ENCODE peak calls at places on chromosomes 13 and 19, in eight cellular contexts. P, E, R, H, G, B, D and A are unnamed samples.

GRCh38 chr13:20825476-20825875 is 51.7 kb upstream of the EEF1AKMT1 start:
- DNase-seq in R (no peak), G (no peak), H (no peak), P (no peak), D (no peak), B (no peak), E (no peak), A (no peak)

GRCh38 chr13:67520886-67521285 is 290.8 kb upstream of the PCDH9 start:
- DNase-seq in B (no peak), R (no peak), D (no peak), P (no peak), G (no peak), E (no peak), H (no peak), A (no peak)

GRCh38 chr13:30114586-30115256 is 192.6 kb downstream of the KATNAL1 start:
- DNase-seq in G (peak; percentile 90), R (peak; percentile 63), E (peak; percentile 96), B (peak; percentile 88), H (peak; percentile 84), D (peak; percentile 95), P (peak; percentile 24), A (peak; percentile 96)

GRCh38 chr13:109336730-109337129 is 449.7 kb downstream of the IRS2 start:
- DNase-seq in D (no peak), B (no peak), H (no peak), R (no peak), P (no peak), E (no peak), G (no peak), A (no peak)

GRCh38 chr13:109715902-109716301 is 70.5 kb downstream of the IRS2 start:
- DNase-seq in D (no peak), G (peak; percentile 51), E (no peak), H (peak; percentile 26), R (no peak), P (no peak), B (no peak), A (no peak)

GRCh38 chr13:48624858-48625257 is 28.9 kb upstream of the CYSLTR2 start:
- DNase-seq in R (no peak), G (no peak), P (no peak), H (no peak), E (no peak), B (no peak), D (no peak), A (no peak)

GRCh38 chr19:46373573-46374359 is 26.9 kb downstream of the PPP5C start:
- DNase-seq in R (no peak), H (no peak), D (peak; percentile 96), G (peak; percentile 69), P (peak; percentile 31), B (peak; percentile 98), E (no peak), A (peak; percentile 96)

GRCh38 chr19:43623889-43624670 is 4.7 kb upstream of the ZNF428 start:
- DNase-seq in G (no peak), B (no peak), E (peak; percentile 33), D (no peak), R (no peak), H (no peak), P (no peak), A (no peak)

GRCh38 chr19:11581740-11582139 is 4.3 kb upstream of the ACP5 start:
- DNase-seq in P (no peak), D (no peak), B (no peak), H (no peak), R (no peak), E (peak; percentile 82), G (no peak), A (no peak)

GRCh38 chr19:42450314-42450934 is 7.7 kb upstream of the CXCL17 start:
- DNase-seq in D (peak; percentile 75), P (no peak), B (peak; percentile 85), G (peak; percentile 70), H (peak; percentile 64), R (peak; percentile 98), E (peak; percentile 91), A (peak; percentile 87)

GRCh38 chr19:8304841-8305621 is 3.1 kb downstream of the CD320 start:
- DNase-seq in B (peak; percentile 49), P (no peak), H (peak; percentile 10), R (no peak), G (no peak), E (peak; percentile 50), D (peak; percentile 66), A (peak; percentile 62)

GRCh38 chr13:22073718-22074117 is 402.8 kb downstream of the FGF9 start:
- DNase-seq in P (no peak), E (no peak), R (no peak), H (no peak), G (no peak), D (no peak), B (no peak), A (no peak)

GRCh38 chr13:99086869-99087129 is 108.9 kb upstream of the DOCK9 start:
- DNase-seq in P (no peak), B (no peak), R (no peak), E (peak; percentile 55), H (no peak), D (peak; percentile 81), G (no peak), A (peak; percentile 61)

GRCh38 chr13:60351816-60352215 is 45.2 kb upstream of the TDRD3 start:
- DNase-seq in R (no peak), E (no peak), D (no peak), B (no peak), H (no peak), P (no peak), G (no peak), A (no peak)

GRCh38 chr13:24181991-24182702 is 21.6 kb downstream of the SPATA13 start:
- DNase-seq in P (no peak), D (no peak), H (no peak), E (no peak), B (no peak), G (no peak), R (peak; percentile 50), A (no peak)

GRCh38 chr13:89726690-89727435 is 1620.6 kb upstream of the MIR17HG start:
- DNase-seq in B (no peak), G (no peak), E (no peak), H (no peak), D (no peak), R (no peak), P (no peak), A (no peak)

GRCh38 chr19:19335408-19336158 is 15.0 kb downstream of the MAU2 start:
- DNase-seq in R (no peak), P (no peak), G (no peak), D (no peak), E (no peak), H (no peak), B (no peak), A (no peak)

GRCh38 chr19:14107581-14108461 is 9.7 kb downstream of the PRKACA start:
- DNase-seq in H (no peak), B (no peak), E (no peak), D (no peak), P (no peak), G (peak; percentile 68), R (no peak), A (no peak)

GRCh38 chr13:100203696-100204367 is 114.9 kb downstream of the PCCA start:
- DNase-seq in B (no peak), G (no peak), R (no peak), H (no peak), E (peak; percentile 27), D (no peak), P (no peak), A (no peak)

GRCh38 chr19:5030822-5031221 is 61.9 kb downstream of the KDM4B start:
- DNase-seq in H (no peak), R (no peak), D (no peak), B (no peak), P (no peak), E (no peak), G (no peak), A (no peak)

GRCh38 chr19:51884713-51885112 is 3.0 kb downstream of the ZNF577 start:
- DNase-seq in B (no peak), G (no peak), H (no peak), D (no peak), R (no peak), E (no peak), P (no peak), A (no peak)

GRCh38 chr13:70964124-70964523 is 855.9 kb upstream of the KLHL1 start:
- DNase-seq in E (no peak), B (no peak), R (peak; percentile 38), G (no peak), D (no peak), P (no peak), H (no peak), A (no peak)

GRCh38 chr19:5156231-5156986 is 184.2 kb downstream of the PTPRS start:
- DNase-seq in B (no peak), E (no peak), H (no peak), R (no peak), G (no peak), D (peak; percentile 54), P (no peak), A (no peak)

GRCh38 chr13:77907653-77908341 is 10.8 kb downstream of the EDNRB start:
- DNase-seq in D (no peak), H (no peak), G (no peak), B (no peak), R (no peak), E (no peak), P (no peak), A (no peak)

GRCh38 chr19:3275068-3275582 is 50.7 kb downstream of the CELF5 start:
- DNase-seq in B (no peak), E (peak; percentile 69), R (peak; percentile 65), P (no peak), G (no peak), D (no peak), H (no peak), A (no peak)

DNA sequence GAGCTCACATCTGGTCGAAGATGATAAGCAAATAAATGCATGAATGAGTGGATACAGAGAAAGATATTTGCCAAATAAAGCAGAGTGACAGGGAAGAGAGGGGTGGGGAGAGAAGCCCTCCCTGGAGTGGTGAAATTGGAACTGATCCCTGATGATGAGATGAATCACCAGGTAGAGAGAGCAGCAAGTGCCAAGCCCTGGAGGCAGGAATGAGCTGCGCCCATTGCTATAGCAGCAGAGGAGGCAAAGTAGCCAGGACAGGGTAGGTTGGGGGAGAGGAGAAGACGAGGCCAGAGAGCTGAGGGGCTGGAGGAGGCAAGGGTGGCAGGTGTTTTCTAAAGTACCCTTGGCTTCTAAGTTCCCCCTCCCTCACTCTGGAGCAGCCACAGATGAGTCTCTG is 13.7 kb downstream of the FXYD5 start:
- DNase-seq in H (no peak), B (no peak), P (no peak), R (no peak), E (no peak), D (peak; percentile 30), G (no peak), A (no peak)
- TF ChIP-seq CTCF in H (no peak), B (no peak), P (no peak), R (no peak), E (no peak), D (no peak), G (no peak), A (no peak)

GRCh38 chr19:32828643-32829344 is 40.8 kb downstream of the SLC7A9 start:
- DNase-seq in B (no peak), H (no peak), P (no peak), G (no peak), R (no peak), D (no peak), E (no peak), A (no peak)
- TF ChIP-seq CTCF in B (no peak), H (no peak), P (no peak), G (no peak), R (no peak), D (no peak), E (no peak), A (no peak)

GRCh38 chr13:114043421-114044053 is 69.7 kb upstream of the C13orf46 start:
- DNase-seq in R (peak; percentile 52), G (peak; percentile 81), B (no peak), H (peak; percentile 49), P (peak; percentile 21), D (peak; percentile 79), E (peak; percentile 54), A (no peak)
- TF ChIP-seq CTCF in R (peak; percentile 8), G (peak; percentile 24), B (no peak), H (no peak), P (no peak), D (peak; percentile 19), E (no peak), A (no peak)

GRCh38 chr13:44052843-44053607 is 173.3 kb downstream of the LACC1 start:
- DNase-seq in E (no peak), H (no peak), R (no peak), B (no peak), P (no peak), D (peak; percentile 73), G (no peak), A (no peak)
- TF ChIP-seq CTCF in E (no peak), H (no peak), R (no peak), B (no peak), P (no peak), D (peak; percentile 12), G (no peak), A (no peak)